ENCODE peak calls at places on chromosomes 5 and 9, in five cellular contexts. Y, N, U, A and I are unnamed samples. For H3K9me3 and H3K4me1, the result is how much of the 10 kb centered on the place peaks cover.

GRCh38 chr9:86257406-86257805 is 2.1 kb downstream of the C9orf153 start:
- DNase-seq in Y (no peak), N (no peak), U (no peak), A (no peak), I (no peak)

GRCh38 chr9:89281106-89281505 is 29.9 kb upstream of the CKS2 start:
- DNase-seq in Y (no peak), N (no peak), U (no peak), A (no peak), I (no peak)

GRCh38 chr9:75903785-75904360 is 13.4 kb downstream of the PCSK5 start:
- DNase-seq in Y (no peak), N (no peak), U (peak), A (peak), I (no peak)

GRCh38 chr9:109281518-109281917 is 39.3 kb downstream of the EPB41L4B start:
- DNase-seq in Y (no peak), N (no peak), U (no peak), A (no peak), I (no peak)

GRCh38 chr9:127347831-127348699 is 48.9 kb upstream of the SLC2A8 start:
- DNase-seq in Y (no peak), N (no peak), U (peak), A (no peak), I (peak)

GRCh38 chr9:133115604-133116345 is 5.3 kb downstream of the RALGDS start:
- DNase-seq in Y (peak), N (peak), U (peak), A (no peak), I (no peak)

GRCh38 chr5:79107020-79107796 is 4.4 kb upstream of the BHMT start:
- DNase-seq in Y (no peak), N (no peak), U (peak), A (no peak), I (peak)

GRCh38 chr5:11355491-11355890 is 548.8 kb downstream of the CTNND2 start:
- DNase-seq in Y (no peak), N (no peak), U (no peak), A (no peak), I (no peak)

GRCh38 chr9:18320046-18320445 is 153.9 kb upstream of the ADAMTSL1 start:
- DNase-seq in Y (no peak), N (no peak), U (peak), A (no peak), I (no peak)

GRCh38 chr5:65767565-65767964 is 45.6 kb downstream of the NLN start:
- DNase-seq in Y (no peak), N (no peak), U (no peak), A (no peak), I (no peak)

GRCh38 chr5:1008451-1009358 is at the start of gene NKD2:
- DNase-seq in Y (peak), N (peak), U (no peak), A (peak), I (peak)

GRCh38 chr5:139955616-139956283 is 87.3 kb downstream of the NRG2 start:
- DNase-seq in Y (no peak), N (no peak), U (no peak), A (no peak), I (no peak)

GRCh38 chr9:17082343-17082742 is 52.5 kb upstream of the CNTLN start:
- DNase-seq in Y (no peak), N (no peak), U (peak), A (no peak), I (peak)

GRCh38 chr5:72159501-72159911 is 52.2 kb downstream of the MAP1B start:
- DNase-seq in Y (no peak), N (no peak), U (peak), A (no peak), I (no peak)

GRCh38 chr9:113503613-113504230 is 40.2 kb downstream of the RGS3 start:
- DNase-seq in Y (no peak), N (no peak), U (peak), A (no peak), I (no peak)

GRCh38 chr5:141560725-141561483 is 57.9 kb downstream of the DIAPH1 start:
- DNase-seq in Y (peak), N (peak), U (peak), A (peak), I (peak)

GRCh38 chr9:126773004-126773607 is 31.7 kb upstream of the ZBTB43 start:
- DNase-seq in Y (no peak), N (peak), U (peak), A (no peak), I (peak)

GRCh38 chr5:165138261-165138660 is 1632.8 kb downstream of the MAT2B start:
- DNase-seq in Y (no peak), N (no peak), U (no peak), A (no peak), I (no peak)

GRCh38 chr9:6418764-6419163 is 5.8 kb downstream of the UHRF2 start:
- DNase-seq in Y (no peak), N (no peak), U (no peak), A (no peak), I (no peak)

GRCh38 chr5:160451281-160451680 is 29.6 kb downstream of the PTTG1 start:
- DNase-seq in Y (no peak), N (no peak), U (no peak), A (no peak), I (no peak)

GRCh38 chr5:158796812-158797497 is 302.8 kb downstream of the EBF1 start:
- DNase-seq in Y (no peak), N (no peak), U (no peak), A (no peak), I (no peak)

GRCh38 chr5:6814816-6815215 is 101.6 kb downstream of the TENT4A start:
- DNase-seq in Y (no peak), N (no peak), U (no peak), A (peak), I (no peak)

GRCh38 chr5:93674138-93674537 is 67.3 kb downstream of the POU5F2 start:
- DNase-seq in Y (no peak), N (no peak), U (peak), A (no peak), I (no peak)

GRCh38 chr9:70441622-70442021 is 27.2 kb upstream of the KLF9 start:
- DNase-seq in Y (no peak), N (no peak), U (no peak), A (no peak), I (no peak)

GRCh38 chr5:27172708-27173107 is 134.3 kb upstream of the CDH9 start:
- DNase-seq in Y (no peak), N (no peak), U (no peak), A (no peak), I (no peak)

GRCh38 chr5:6449465-6450158 is 953 bp downstream of the UBE2QL1 start:
- DNase-seq in Y (no peak), N (no peak), U (no peak), A (no peak), I (no peak)

GRCh38 chr5:159102294-159102934 is 2.7 kb upstream of the EBF1 start:
- DNase-seq in Y (no peak), N (no peak), U (no peak), A (no peak), I (no peak)

GRCh38 chr5:99955006-99955405 is 580.2 kb upstream of the FAM174A start:
- DNase-seq in Y (no peak), N (no peak), U (no peak), A (no peak), I (no peak)

GRCh38 chr5:178902849-178903248 is 7.1 kb downstream of the ZFP2 start:
- DNase-seq in Y (no peak), N (no peak), U (no peak), A (no peak), I (no peak)

GRCh38 chr5:178895615-178896571 is at the start of gene ZFP2:
- DNase-seq in Y (no peak), N (peak), U (peak), A (peak), I (peak)

GRCh38 chr5:178899289-178899688 is 3.6 kb downstream of the ZFP2 start:
- DNase-seq in Y (no peak), N (no peak), U (no peak), A (no peak), I (no peak)
- H3K9me3 ChIP-seq in Y (under half), N (under half), U (under half), A (under half), I (under half)

GRCh38 chr5:151215546-151215880 is 8.4 kb downstream of the CCDC69 start:
- DNase-seq in Y (no peak), N (no peak), U (no peak), A (no peak), I (no peak)
- H3K4me1 ChIP-seq in Y (under half), N (under half), U (under half), A (under half), I (under half)

GRCh38 chr5:179455320-179455719 is 95.0 kb upstream of the RUFY1 start:
- DNase-seq in Y (no peak), N (no peak), U (no peak), A (no peak), I (no peak)
- H3K9me3 ChIP-seq in Y (under half), N (under half), U (under half), A (under half), I (under half)

GRCh38 chr9:13095056-13095455 is 184.4 kb downstream of the MPDZ start:
- DNase-seq in Y (no peak), N (no peak), U (no peak), A (no peak), I (no peak)

DNA sequence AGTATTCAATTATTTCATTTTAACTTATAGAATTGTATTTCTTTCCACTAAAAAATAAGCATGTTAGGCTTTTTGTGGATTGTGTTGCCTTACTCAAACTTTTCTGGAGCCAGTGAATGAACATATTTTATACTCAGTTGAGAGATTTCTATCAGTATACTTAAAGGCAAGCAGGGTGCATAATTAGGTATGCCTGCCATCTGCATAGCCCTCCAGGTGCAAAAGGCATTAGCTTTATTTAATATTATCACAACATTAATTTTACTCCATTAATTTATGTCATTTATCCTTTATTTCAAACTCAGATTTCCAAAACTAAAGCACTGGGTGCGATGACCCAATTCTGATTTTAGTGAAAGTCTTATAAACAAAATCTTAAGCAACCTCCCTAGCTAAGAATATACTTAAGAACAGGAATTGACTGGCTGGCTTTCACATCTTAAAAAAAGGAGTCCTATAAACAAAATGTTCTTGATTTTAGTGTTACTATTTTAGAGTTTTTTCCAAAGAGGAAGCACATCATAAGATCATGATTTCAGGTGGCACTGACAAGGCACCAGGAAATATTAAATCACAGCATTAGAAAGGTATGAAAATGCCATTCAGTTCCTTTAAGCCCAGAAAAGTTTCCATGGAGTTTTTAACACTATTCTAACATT is 178.4 kb downstream of the MPDZ start:
- DNase-seq in Y (no peak), N (no peak), U (no peak), A (no peak), I (no peak)
- H3K4me1 ChIP-seq in Y (under half), N (under half), U (under half), A (under half), I (under half)

GRCh38 chr5:32339198-32339597 is 26.5 kb upstream of the MTMR12 start:
- DNase-seq in Y (no peak), N (no peak), U (peak), A (no peak), I (no peak)

GRCh38 chr5:32346869-32347268 is 34.1 kb upstream of the MTMR12 start:
- DNase-seq in Y (no peak), N (no peak), U (no peak), A (no peak), I (no peak)

GRCh38 chr5:32339878-32340277 is 27.1 kb upstream of the MTMR12 start:
- DNase-seq in Y (no peak), N (no peak), U (no peak), A (no peak), I (no peak)

GRCh38 chr5:32343058-32343672 is 30.4 kb upstream of the MTMR12 start:
- DNase-seq in Y (no peak), N (no peak), U (no peak), A (no peak), I (no peak)

DNA sequence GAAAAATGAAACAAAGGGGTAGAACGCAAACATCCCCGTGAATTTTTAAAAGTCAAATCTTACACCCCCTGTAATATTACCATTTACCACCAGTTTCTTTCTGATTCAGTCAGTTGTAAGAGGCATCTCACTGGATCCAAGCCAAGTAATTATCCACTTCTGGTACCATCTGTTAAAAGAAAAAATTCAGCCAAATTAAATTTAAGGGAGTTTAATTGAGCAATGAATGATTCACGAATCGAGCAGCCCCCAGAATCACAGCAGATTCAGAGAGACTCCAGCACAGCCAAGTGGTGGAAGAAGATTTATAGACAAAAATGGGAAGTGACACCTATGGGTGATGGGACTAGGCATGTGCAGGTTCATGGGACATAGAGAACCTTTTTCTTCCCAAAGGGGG is 29.9 kb upstream of the MTMR12 start:
- DNase-seq in Y (no peak), N (no peak), U (no peak), A (no peak), I (no peak)
- H3K9me3 ChIP-seq in Y (under half), N (under half), U (under half), A (under half), I (under half)

GRCh38 chr5:173314166-173314952 is 13.9 kb downstream of the STC2 start:
- DNase-seq in Y (peak), N (no peak), U (peak), A (no peak), I (no peak)

GRCh38 chr5:173316463-173317020 is 11.7 kb downstream of the STC2 start:
- DNase-seq in Y (no peak), N (no peak), U (no peak), A (no peak), I (no peak)

GRCh38 chr5:173317852-173318251 is 10.4 kb downstream of the STC2 start:
- DNase-seq in Y (peak), N (no peak), U (no peak), A (no peak), I (no peak)

GRCh38 chr5:173317091-173317685 is 11.0 kb downstream of the STC2 start:
- DNase-seq in Y (peak), N (no peak), U (no peak), A (no peak), I (no peak)

DNA sequence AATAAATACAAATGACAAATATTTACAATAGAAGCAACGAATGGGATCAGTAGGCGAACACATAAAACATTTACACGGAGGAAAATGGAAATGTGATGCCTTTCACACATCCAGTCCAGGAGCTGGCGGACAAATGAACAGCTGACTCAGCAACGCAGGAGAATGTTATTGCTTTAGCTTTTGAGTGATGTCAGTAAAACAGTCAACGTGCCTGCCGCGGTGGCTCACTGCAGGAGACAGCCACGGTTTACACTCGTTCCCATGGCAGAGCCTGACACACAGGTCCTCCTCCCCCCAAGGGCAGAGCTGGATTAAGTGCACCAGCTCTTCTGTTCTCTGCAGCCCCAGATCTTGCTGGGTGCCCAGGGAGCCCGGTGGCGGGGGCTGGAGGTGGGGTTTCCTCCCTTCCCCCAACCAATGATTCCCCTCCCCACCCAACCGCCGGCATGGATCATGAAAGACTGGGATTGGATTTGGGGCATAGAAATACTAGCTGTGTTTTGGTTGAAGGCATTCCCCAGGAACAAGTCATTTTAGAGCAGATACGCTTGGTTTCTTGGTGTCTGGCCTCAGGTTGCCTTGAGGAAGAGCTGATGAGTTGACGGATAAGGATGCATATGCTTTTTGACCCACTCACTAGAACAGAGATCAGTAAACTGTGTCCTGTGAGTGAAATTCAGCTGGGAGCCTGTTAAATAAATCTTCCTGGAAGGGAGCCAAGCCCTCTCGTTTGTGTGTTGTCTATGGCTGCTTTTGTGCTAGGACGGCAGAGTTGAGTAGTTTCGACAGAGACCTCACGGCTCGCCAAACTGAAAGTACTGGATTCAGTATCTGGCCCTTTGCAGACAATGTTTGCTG is 12.5 kb downstream of the STC2 start:
- DNase-seq in Y (peak), N (peak), U (peak), A (no peak), I (peak)
- H3K4me1 ChIP-seq in Y (under half), N (under half), U (under half), A (under half), I (under half)